ENCODE peak calls at places on chromosome 16, in six cellular contexts. A is suprapubic skin, D is left ventricle myocardium inferior, Y is tibial nerve, J is cardiac muscle cell, L is lung. O is an unnamed sample.

GRCh38 chr16:12387786-12388185 is 411.3 kb downstream of the SNX29 start:
- DNase-seq in A (no peak), J (no peak), L (no peak), D (no peak), Y (no peak), O (no peak)

GRCh38 chr16:57689772-57690558 is 4.6 kb upstream of the DRC7 start:
- DNase-seq in A (peak; percentile 20), D (no peak), J (peak; percentile 46), Y (no peak), L (no peak), O (no peak)

GRCh38 chr16:63410594-63410993 is 1374.4 kb upstream of the CDH8 start:
- DNase-seq in J (no peak), A (no peak), Y (no peak), L (no peak), D (no peak), O (no peak)

GRCh38 chr16:57273359-57273758 is 11.1 kb downstream of the PLLP start:
- DNase-seq in D (no peak), A (peak; percentile 27), Y (no peak), L (no peak), J (no peak), O (no peak)

GRCh38 chr16:29925805-29926674 is at the start of gene KCTD13:
- DNase-seq in Y (peak; percentile 73), A (peak; percentile 92), L (peak; percentile 84), D (peak; percentile 84), J (peak; percentile 85), O (peak; percentile 89)

GRCh38 chr16:67006930-67007658 is 18.7 kb downstream of the CES4A start:
- DNase-seq in A (no peak), D (no peak), L (no peak), J (peak; percentile 16), Y (no peak), O (no peak)

GRCh38 chr16:34801875-34802274 is 1342.5 kb downstream of the TP53TG3F start:
- DNase-seq in L (no peak), A (peak; percentile 36), D (no peak), J (no peak), Y (no peak), O (no peak)

GRCh38 chr16:73713817-73714495 is 582.7 kb upstream of the PSMD7 start:
- DNase-seq in A (no peak), J (peak; percentile 24), L (no peak), Y (no peak), D (no peak), O (peak; percentile 55)

GRCh38 chr16:66692341-66692740 is 4.2 kb downstream of the CMTM4 start:
- DNase-seq in L (no peak), A (peak; percentile 32), J (no peak), D (no peak), Y (no peak), O (no peak)

GRCh38 chr16:70162041-70162451 is 11.5 kb upstream of the CLEC18C start:
- DNase-seq in J (peak; percentile 34), A (no peak), Y (no peak), L (peak; percentile 28), D (no peak), O (peak; percentile 12)

GRCh38 chr16:11967195-11967911 is 2.3 kb downstream of the TNFRSF17 start:
- DNase-seq in A (no peak), L (no peak), J (no peak), D (no peak), Y (no peak), O (no peak)

GRCh38 chr16:70523013-70523620 is at the start of gene COG4:
- DNase-seq in L (peak; percentile 86), D (peak; percentile 90), Y (peak; percentile 70), A (peak; percentile 93), J (peak; percentile 85), O (peak; percentile 91)

GRCh38 chr16:73095142-73095791 is 47.3 kb upstream of the ZFHX3 start:
- DNase-seq in A (no peak), Y (no peak), L (no peak), D (no peak), J (no peak), O (no peak)

GRCh38 chr16:53509906-53510703 is 7.1 kb upstream of the AKTIP start:
- DNase-seq in D (peak; percentile 68), A (peak; percentile 82), L (peak; percentile 68), J (peak; percentile 82), Y (peak; percentile 34), O (peak; percentile 78)

GRCh38 chr16:49194499-49195260 is 87.0 kb downstream of the CBLN1 start:
- DNase-seq in L (no peak), J (no peak), A (no peak), Y (no peak), D (peak; percentile 46), O (no peak)

GRCh38 chr16:70490261-70490660 is 33.1 kb downstream of the COG4 start:
- DNase-seq in A (no peak), J (no peak), L (no peak), Y (no peak), D (no peak), O (no peak)

GRCh38 chr16:81590714-81591537 is 146.3 kb downstream of the CMIP start:
- DNase-seq in L (no peak), A (no peak), J (no peak), Y (no peak), D (no peak), O (no peak)

GRCh38 chr16:62752837-62753236 is 716.6 kb upstream of the CDH8 start:
- DNase-seq in D (no peak), A (no peak), J (no peak), Y (no peak), L (no peak), O (no peak)

GRCh38 chr16:51967566-51967965 is 579.4 kb downstream of the TOX3 start:
- DNase-seq in D (no peak), A (no peak), L (no peak), J (no peak), Y (no peak), O (no peak)

GRCh38 chr16:88686439-88687253 is at the start of gene SNAI3:
- DNase-seq in J (peak; percentile 56), D (peak; percentile 85), A (peak; percentile 84), Y (peak; percentile 44), L (peak; percentile 90), O (peak; percentile 88)

GRCh38 chr16:87531418-87531817 is 38.6 kb upstream of the ZCCHC14 start:
- DNase-seq in A (no peak), Y (no peak), L (no peak), J (no peak), D (no peak), O (no peak)

GRCh38 chr16:8087597-8088279 is 502.6 kb downstream of the TMEM114 start:
- DNase-seq in D (no peak), J (no peak), Y (no peak), A (no peak), L (no peak), O (no peak)

GRCh38 chr16:48383877-48384304 is 1.3 kb downstream of the SIAH1 start:
- DNase-seq in Y (no peak), D (no peak), L (no peak), J (no peak), A (no peak), O (peak; percentile 26)

GRCh38 chr16:26334218-26335111 is 642.7 kb downstream of the HS3ST4 start:
- DNase-seq in D (no peak), A (no peak), L (no peak), Y (no peak), J (no peak), O (no peak)

GRCh38 chr16:29126057-29126494 is 141.2 kb downstream of the LAT start:
- DNase-seq in J (no peak), L (no peak), Y (no peak), D (no peak), A (no peak), O (no peak)

GRCh38 chr16:86643661-86644060 is 65.3 kb downstream of the FOXL1 start:
- DNase-seq in D (no peak), Y (no peak), A (no peak), J (no peak), L (no peak), O (no peak)

GRCh38 chr16:25014500-25015147 is 545 bp downstream of the ARHGAP17 start:
- DNase-seq in J (peak; percentile 52), D (peak; percentile 56), L (peak; percentile 35), Y (no peak), A (peak; percentile 72), O (peak; percentile 63)

GRCh38 chr16:49463529-49463928 is 89.9 kb downstream of the C16orf78 start:
- DNase-seq in Y (no peak), A (peak; percentile 39), D (no peak), J (no peak), L (no peak), O (no peak)

GRCh38 chr16:84518804-84519341 is 14.4 kb upstream of the MEAK7 start:
- DNase-seq in Y (no peak), L (no peak), J (no peak), D (no peak), A (no peak), O (no peak)
- TF ChIP-seq CTCF in Y (no peak), L (no peak), J (no peak), D (no peak), A (no peak), O (no peak)

DNA sequence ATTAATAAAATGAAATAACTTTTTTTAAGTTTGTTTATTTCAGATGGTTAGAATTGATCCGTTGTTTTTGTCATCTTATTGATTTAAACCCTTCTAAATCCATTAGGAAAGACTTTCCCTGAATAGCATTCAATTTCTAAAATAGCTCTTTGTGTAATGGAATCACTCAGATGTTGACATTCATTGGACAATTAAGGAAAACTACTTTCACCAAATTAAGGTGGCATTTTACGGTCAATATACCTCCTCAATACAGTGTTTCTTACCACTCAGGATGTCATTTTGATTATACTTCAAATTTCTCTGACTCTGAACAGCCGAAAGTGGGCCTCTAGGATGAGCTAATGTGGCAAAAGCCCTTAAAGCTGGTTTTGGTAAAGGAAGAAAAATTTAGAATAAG is 1.8 kb downstream of the ARL6IP1 start:
- DNase-seq in J (no peak), D (no peak), L (no peak), Y (no peak), A (no peak), O (no peak)
- H3K4me3 ChIP-seq in J (peak overlapping the region; percentile 88), D (peak overlapping the region; percentile 94), L (no peak overlapping the region), Y (no peak overlapping the region), A (peak overlapping the region; percentile 70), O (no peak overlapping the region)

GRCh38 chr16:17050468-17050867 is 420.3 kb downstream of the XYLT1 start:
- DNase-seq in L (no peak), A (no peak), J (no peak), D (no peak), Y (no peak), O (no peak)
- H3K27ac ChIP-seq in L (no peak overlapping the region), A (no peak overlapping the region), J (no peak overlapping the region), D (no peak overlapping the region), Y (no peak overlapping the region), O (no peak overlapping the region)

DNA sequence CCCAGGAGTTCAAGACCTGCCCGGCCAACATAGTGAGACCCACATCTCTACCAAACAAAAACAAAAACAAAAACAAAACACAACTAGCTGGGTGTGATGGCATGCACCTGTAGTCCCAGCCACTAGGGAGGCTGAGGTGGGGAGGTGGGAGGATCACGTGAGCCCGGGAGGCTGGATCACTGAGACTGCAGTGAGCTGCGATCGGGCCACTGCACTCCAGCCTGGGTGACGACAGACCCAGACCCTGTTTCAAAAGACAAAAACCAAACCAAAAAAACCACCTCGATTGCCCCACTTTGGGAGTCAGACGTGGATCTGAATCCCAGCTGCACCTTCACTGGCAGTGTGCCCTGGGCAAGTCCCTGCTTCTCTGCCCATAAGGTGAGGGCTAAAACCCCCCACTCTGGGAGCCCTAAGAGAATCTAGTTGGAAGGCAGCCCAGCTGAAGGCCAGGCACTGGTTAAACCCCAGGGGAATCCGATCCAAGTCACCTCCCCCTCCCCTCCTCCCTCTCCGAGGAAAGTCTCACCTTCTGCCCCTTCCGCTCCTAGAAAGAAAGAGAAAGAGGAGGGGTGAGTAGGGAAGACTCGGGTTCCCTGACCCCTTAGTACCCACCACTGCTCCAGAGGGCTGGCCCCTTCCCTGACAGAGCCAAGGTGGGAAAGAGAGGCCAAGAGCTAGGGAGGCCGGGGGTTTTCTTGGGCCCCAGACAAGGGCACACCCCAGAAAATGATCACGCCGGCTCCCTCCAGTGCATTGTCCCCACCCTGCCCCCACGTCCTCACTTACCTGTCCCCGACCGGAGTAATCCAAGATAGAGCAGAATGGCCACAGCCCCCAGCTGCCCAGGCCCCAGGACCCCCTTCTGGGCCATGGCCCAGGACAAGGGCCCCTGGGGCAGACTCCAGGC is 647 bp downstream of the PRSS8 start:
- DNase-seq in A (no peak), D (no peak), L (peak; percentile 64), Y (no peak), J (peak; percentile 27), O (no peak)
- TF ChIP-seq CTCF in A (no peak), D (no peak), L (no peak), Y (no peak), J (no peak), O (no peak)